ENCODE peak calls at places on chromosomes 13 and 19, in five cellular contexts. R is endodermal cell, H is suprapubic skin, S is astrocyte, A is left ventricle myocardium inferior. Q is an unnamed sample. For H3K27me3 and H3K36me3, the result is how much of the 10 kb centered on the place peaks cover.

GRCh38 chr19:18109731-18110671 is 12.4 kb downstream of the MAST3 start:
- DNase-seq in R (peak), H (no peak), S (no peak), A (peak), Q (no peak)

GRCh38 chr13:79404985-79405384 is 1.1 kb downstream of the RBM26 start:
- DNase-seq in R (no peak), H (no peak), S (no peak), A (no peak), Q (no peak)

GRCh38 chr13:97627566-97627965 is 193.6 kb downstream of the RAP2A start:
- DNase-seq in R (peak), H (no peak), S (peak), A (peak), Q (peak)

GRCh38 chr13:108929532-108929931 is 300.1 kb downstream of the MYO16 start:
- DNase-seq in R (no peak), H (no peak), S (no peak), A (no peak), Q (no peak)

GRCh38 chr19:38049105-38049649 is 142.2 kb downstream of the SIPA1L3 start:
- DNase-seq in R (no peak), H (no peak), S (no peak), A (no peak), Q (peak)

GRCh38 chr19:50300814-50301606 is 28.2 kb downstream of the KCNC3 start:
- DNase-seq in R (no peak), H (no peak), S (peak), A (no peak), Q (peak)

GRCh38 chr13:57631607-57632275 is at the start of gene PCDH17:
- DNase-seq in R (no peak), H (no peak), S (peak), A (peak), Q (no peak)

GRCh38 chr19:4376245-4376990 is 23.9 kb downstream of the SH3GL1 start:
- DNase-seq in R (peak), H (peak), S (no peak), A (no peak), Q (no peak)

GRCh38 chr13:63201493-63201892 is 1785.8 kb upstream of the PCDH20 start:
- DNase-seq in R (no peak), H (no peak), S (no peak), A (no peak), Q (no peak)

GRCh38 chr19:28883241-28883693 is 329.7 kb downstream of the UQCRFS1 start:
- DNase-seq in R (peak), H (peak), S (no peak), A (peak), Q (no peak)

GRCh38 chr19:55146078-55146647 is 2.8 kb downstream of the TNNT1 start:
- DNase-seq in R (peak), H (no peak), S (no peak), A (no peak), Q (no peak)

GRCh38 chr13:74270018-74270417 is 135.8 kb upstream of the KLF12 start:
- DNase-seq in R (no peak), H (no peak), S (no peak), A (no peak), Q (no peak)

GRCh38 chr19:21604351-21604926 is 99.0 kb downstream of the ZNF429 start:
- DNase-seq in R (peak), H (no peak), S (peak), A (no peak), Q (no peak)

GRCh38 chr13:36297600-36298338 is at the start of gene CCDC169:
- DNase-seq in R (peak), H (peak), S (peak), A (peak), Q (no peak)

GRCh38 chr19:22052644-22053013 is 345 bp downstream of the ZNF257 start:
- DNase-seq in R (no peak), H (no peak), S (no peak), A (no peak), Q (no peak)

GRCh38 chr13:29868581-29868980 is 18.2 kb upstream of the UBL3 start:
- DNase-seq in R (no peak), H (no peak), S (no peak), A (no peak), Q (no peak)

GRCh38 chr13:85970727-85971126 is 171.5 kb upstream of the SLITRK6 start:
- DNase-seq in R (no peak), H (no peak), S (no peak), A (no peak), Q (no peak)

GRCh38 chr13:66021846-66022245 is 1208.3 kb downstream of the PCDH9 start:
- DNase-seq in R (no peak), H (no peak), S (no peak), A (no peak), Q (no peak)

GRCh38 chr13:105087941-105088340 is 1447.5 kb downstream of the EFNB2 start:
- DNase-seq in R (no peak), H (no peak), S (no peak), A (no peak), Q (no peak)

GRCh38 chr13:58476176-58476575 is 844.6 kb downstream of the PCDH17 start:
- DNase-seq in R (peak), H (no peak), S (no peak), A (no peak), Q (no peak)

GRCh38 chr13:51221674-51222509 is at the start of gene FAM124A:
- DNase-seq in R (peak), H (no peak), S (no peak), A (peak), Q (no peak)

GRCh38 chr19:13099073-13099999 is 3.3 kb downstream of the LYL1 start:
- DNase-seq in R (peak), H (no peak), S (no peak), A (peak), Q (no peak)

GRCh38 chr13:27678306-27679040 is 56.8 kb downstream of the POLR1D start:
- DNase-seq in R (peak), H (no peak), S (no peak), A (no peak), Q (no peak)

GRCh38 chr13:107205318-107206112 is 637.6 kb upstream of the ARGLU1 start:
- DNase-seq in R (peak), H (no peak), S (peak), A (peak), Q (no peak)

GRCh38 chr13:22278336-22278929 is 607.6 kb downstream of the FGF9 start:
- DNase-seq in R (peak), H (no peak), S (no peak), A (peak), Q (no peak)

GRCh38 chr19:42023121-42023942 is 29.3 kb upstream of the ATP1A3 start:
- DNase-seq in R (peak), H (no peak), S (no peak), A (no peak), Q (no peak)

GRCh38 chr19:4098493-4098892 is 25.4 kb downstream of the MAP2K2 start:
- DNase-seq in R (no peak), H (no peak), S (no peak), A (peak), Q (no peak)

GRCh38 chr13:23928985-23929384 is 31.7 kb upstream of the C1QTNF9B start:
- DNase-seq in R (no peak), H (no peak), S (peak), A (no peak), Q (peak)

GRCh38 chr19:47475460-47475859 is 3.8 kb upstream of the SLC8A2 start:
- DNase-seq in R (no peak), H (no peak), S (no peak), A (no peak), Q (no peak)

GRCh38 chr19:49847731-49848696 is 2.9 kb upstream of the PTOV1 start:
- DNase-seq in R (no peak), H (no peak), S (peak), A (no peak), Q (peak)

GRCh38 chr13:71860547-71861131 is 6.4 kb downstream of the DACH1 start:
- DNase-seq in R (no peak), H (no peak), S (no peak), A (no peak), Q (no peak)
- H3K27me3 ChIP-seq in R (under half), H (under half), S (under half), A (under half), Q (under half)

GRCh38 chr19:6710273-6711077 is 10.0 kb downstream of the C3 start:
- DNase-seq in R (peak), H (peak), S (no peak), A (no peak), Q (no peak)
- TF ChIP-seq CTCF in R (peak), H (no peak), S (no peak), A (no peak), Q (no peak)

DNA sequence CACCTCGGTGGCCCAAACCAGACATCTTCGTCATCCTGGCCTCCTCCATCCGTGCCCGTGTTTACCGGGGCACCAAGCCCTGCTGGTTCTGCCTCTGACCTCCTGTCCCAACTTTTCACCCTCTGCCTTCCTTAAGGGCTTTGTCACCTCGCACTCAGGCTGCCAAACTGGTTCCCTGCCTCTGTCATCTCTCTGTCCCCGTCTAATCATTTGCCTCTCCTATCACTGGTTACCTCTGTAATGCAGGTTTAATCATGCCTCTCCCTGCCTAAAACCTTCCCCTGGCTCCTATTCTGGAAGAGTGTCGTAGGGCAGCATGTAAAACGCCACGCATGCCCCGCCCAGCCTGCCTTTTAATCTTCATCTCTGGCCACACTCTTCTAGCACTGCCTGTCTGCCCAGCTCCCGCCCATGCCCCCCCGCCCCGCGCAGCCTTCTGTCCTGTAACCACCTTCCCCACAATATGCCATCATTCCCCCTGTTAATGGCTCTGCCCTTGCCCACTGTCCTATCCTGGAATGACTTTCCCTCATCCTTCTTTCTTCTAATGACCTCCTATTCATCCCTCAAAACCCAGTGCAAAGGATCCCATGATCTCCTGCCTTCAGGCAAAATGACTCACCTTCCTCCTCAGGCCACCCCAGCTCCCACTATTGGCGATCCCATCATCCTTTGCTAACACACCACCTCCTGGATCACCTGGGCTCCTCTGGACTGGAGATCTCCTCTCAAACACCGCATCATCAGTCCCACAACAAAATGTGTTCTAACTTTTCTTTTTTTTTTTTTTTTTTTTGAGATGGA is 66.7 kb downstream of the PEX11G start:
- DNase-seq in R (no peak), H (no peak), S (no peak), A (no peak), Q (no peak)
- H3K36me3 ChIP-seq in R (under half), H (under half), S (under half), A (under half), Q (under half)

GRCh38 chr13:88978607-88979006 is 1307.4 kb downstream of the SLITRK5 start:
- DNase-seq in R (no peak), H (no peak), S (no peak), A (no peak), Q (no peak)
- H3K27me3 ChIP-seq in R (under half), H (under half), S (under half), A (under half), Q (under half)

DNA sequence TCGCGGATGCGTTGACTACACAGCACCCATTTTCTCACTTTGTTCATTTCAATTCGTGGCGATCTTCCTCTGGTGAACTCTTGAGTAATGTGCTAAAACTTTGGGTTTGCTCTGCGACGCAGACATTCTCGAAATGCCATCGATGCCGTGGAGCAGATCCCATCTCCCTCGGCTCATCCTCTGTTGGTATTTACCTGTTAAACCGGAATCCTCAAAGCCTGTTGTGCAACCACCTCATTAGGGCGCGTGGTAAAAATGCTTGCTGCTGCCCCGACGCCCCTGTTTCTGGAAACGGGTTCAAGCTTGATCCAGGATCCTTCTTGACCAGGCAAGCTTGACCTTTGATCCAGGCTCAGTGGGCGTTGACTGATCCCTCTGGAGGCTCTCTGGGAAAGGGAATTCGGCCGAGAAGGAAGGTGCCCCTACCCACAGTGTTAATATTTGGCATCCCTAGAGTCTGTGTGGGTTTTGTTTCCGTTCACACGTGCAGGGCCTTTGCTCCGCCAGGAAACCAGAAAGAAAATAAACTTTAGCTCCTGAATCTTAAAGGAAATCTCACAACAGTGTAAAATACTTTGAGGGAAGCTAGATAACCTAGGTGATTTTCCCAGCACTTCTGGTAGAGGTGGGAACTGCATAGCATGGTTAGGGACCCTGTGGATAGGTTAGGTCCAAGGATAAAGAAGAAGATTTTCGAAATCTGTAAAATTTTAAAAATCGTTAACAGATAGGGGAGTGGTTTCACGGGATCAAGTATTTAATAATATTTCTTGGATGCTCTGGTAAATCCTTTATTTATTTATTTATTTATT is 1.0 kb downstream of the LSM14A start:
- DNase-seq in R (peak), H (peak), S (peak), A (no peak), Q (no peak)
- TF ChIP-seq CTCF in R (peak), H (no peak), S (no peak), A (peak), Q (no peak)

DNA sequence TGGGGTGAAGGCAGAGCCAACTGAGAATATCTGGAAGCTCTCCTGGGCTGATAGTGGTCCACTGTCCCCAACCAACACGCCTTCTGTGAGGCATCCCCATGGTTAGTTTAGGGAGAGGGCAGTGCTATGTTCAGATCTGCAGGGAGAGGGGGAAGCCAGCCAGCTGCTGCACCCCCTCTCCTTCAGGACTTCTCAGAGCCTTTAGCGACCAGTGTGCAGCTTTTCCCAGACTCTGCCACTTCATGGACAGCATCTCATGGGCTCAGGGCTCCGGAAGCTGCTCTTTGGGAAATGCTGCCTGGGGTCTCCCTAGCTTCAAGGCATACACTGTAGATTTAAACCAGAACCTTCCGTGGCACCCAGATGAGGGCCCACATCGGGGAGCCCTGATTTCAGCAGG is 33.5 kb downstream of the TMED1 start:
- DNase-seq in R (no peak), H (no peak), S (no peak), A (no peak), Q (no peak)
- H3K36me3 ChIP-seq in R (under half), H (half or more), S (under half), A (half or more), Q (under half)

DNA sequence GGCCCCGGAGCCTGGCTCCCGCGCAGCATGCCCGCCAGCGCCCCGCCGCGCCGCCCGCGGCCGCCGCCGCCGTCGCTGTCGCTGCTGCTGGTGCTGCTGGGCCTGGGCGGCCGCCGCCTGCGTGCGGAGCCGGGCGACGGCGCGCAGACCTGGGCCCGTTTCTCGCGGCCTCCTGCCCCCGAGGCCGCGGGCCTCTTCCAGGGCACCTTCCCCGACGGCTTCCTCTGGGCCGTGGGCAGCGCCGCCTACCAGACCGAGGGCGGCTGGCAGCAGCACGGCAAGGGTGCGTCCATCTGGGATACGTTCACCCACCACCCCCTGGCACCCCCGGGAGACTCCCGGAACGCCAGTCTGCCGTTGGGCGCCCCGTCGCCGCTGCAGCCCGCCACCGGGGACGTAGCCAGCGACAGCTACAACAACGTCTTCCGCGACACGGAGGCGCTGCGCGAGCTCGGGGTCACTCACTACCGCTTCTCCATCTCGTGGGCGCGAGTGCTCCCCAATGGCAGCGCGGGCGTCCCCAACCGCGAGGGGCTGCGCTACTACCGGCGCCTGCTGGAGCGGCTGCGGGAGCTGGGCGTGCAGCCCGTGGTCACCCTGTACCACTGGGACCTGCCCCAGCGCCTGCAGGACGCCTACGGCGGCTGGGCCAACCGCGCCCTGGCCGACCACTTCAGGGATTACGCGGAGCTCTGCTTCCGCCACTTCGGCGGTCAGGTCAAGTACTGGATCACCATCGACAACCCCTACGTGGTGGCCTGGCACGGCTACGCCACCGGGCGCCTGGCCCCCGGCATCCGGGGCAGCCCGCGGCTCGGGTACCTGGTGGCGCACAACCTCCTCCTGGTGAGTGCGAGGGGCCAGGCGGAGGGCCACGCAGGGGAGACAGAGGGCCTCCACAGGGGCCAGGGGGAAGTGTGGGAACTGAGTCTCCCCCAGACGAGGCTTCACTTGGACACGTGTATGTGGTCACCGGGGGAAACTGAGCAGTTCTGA is at the start of gene KL:
- DNase-seq in R (peak), H (peak), S (no peak), A (peak), Q (no peak)
- H3K27me3 ChIP-seq in R (half or more), H (under half), S (under half), A (under half), Q (under half)

DNA sequence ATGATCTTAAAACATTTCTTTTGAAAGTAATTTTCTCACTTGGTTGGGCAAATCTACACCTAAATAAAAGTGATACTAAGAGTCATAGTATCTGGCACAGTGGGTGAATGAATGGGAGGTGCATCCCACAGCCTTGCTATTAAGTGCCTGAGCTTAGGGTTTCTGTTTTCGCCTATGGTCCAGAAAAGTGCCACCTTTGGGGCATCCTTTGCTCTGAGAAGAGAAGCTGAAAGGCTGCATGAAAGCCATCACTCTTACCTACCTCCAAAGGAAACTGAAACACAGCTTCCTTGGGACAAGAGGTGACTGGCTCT is 55.6 kb upstream of the AKAP11 start:
- DNase-seq in R (no peak), H (no peak), S (no peak), A (no peak), Q (no peak)
- TF ChIP-seq CTCF in R (no peak), H (no peak), S (no peak), A (no peak), Q (no peak)

GRCh38 chr19:40724848-40725247 is 7.9 kb downstream of the ITPKC start:
- DNase-seq in R (no peak), H (no peak), S (no peak), A (no peak), Q (no peak)

GRCh38 chr19:40723661-40724254 is 6.8 kb downstream of the ITPKC start:
- DNase-seq in R (no peak), H (no peak), S (no peak), A (no peak), Q (no peak)

GRCh38 chr19:40726279-40726678 is 9.4 kb downstream of the ITPKC start:
- DNase-seq in R (no peak), H (no peak), S (no peak), A (no peak), Q (no peak)

GRCh38 chr19:40721936-40722661 is 5.2 kb downstream of the ITPKC start:
- DNase-seq in R (no peak), H (no peak), S (peak), A (no peak), Q (no peak)

DNA sequence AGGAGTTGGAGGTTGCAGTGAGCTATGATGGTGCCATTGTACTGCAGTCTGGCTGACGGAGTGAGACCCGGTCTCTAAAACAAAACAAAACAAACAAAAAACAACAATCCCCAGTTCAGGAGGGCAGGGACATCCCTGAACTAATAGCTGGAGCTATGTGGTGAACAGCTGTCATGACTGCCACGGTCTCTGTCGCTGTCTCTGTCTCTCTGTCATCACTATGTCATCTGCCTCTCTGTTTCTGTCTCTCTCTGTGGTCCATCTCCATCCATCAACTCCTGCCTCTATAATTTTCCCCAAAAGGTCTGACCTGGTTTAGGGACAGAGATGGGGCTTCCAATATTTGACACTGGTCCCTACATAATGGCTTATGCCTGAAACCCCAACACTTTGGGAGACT is 7.4 kb downstream of the ITPKC start:
- DNase-seq in R (no peak), H (no peak), S (no peak), A (no peak), Q (no peak)
- H3K36me3 ChIP-seq in R (half or more), H (half or more), S (under half), A (half or more), Q (under half)